ENCODE peak calls at places on chromosomes 16 and 17, in eight cellular contexts. D is tibial nerve, A is heart left ventricle, T is NT2/D1, C is thyroid gland, J is ovary, O is mucosa of descending colon, R is cardiac fibroblast. E is an unnamed sample.

GRCh38 chr16:47359478-47359877 is 101.4 kb downstream of the ITFG1 start:
- DNase-seq in D (no peak), A (no peak), T (no peak), C (peak; percentile 67), J (no peak), O (no peak), R (no peak), E (no peak)

GRCh38 chr16:87554754-87555427 is 47.4 kb upstream of the JPH3 start:
- DNase-seq in D (no peak), A (no peak), T (no peak), C (no peak), J (no peak), O (no peak), R (no peak), E (peak; percentile 29)

GRCh38 chr16:72561-73537 is at the start of gene RHBDF1:
- DNase-seq in D (no peak), A (peak; percentile 75), T (no peak), C (peak; percentile 70), J (peak; percentile 63), O (peak; percentile 77), R (peak; percentile 70), E (peak; percentile 74)

GRCh38 chr17:7632492-7632894 is 2.6 kb downstream of the SHBG start:
- DNase-seq in D (no peak), A (no peak), T (no peak), C (peak; percentile 15), J (no peak), O (no peak), R (peak; percentile 76), E (peak; percentile 60)

GRCh38 chr17:30000001-30000754 is 58.7 kb downstream of the EFCAB5 start:
- DNase-seq in D (no peak), A (no peak), T (no peak), C (no peak), J (no peak), O (no peak), R (peak; percentile 22), E (no peak)

GRCh38 chr16:85398688-85399582 is 214.2 kb upstream of the GSE1 start:
- DNase-seq in D (no peak), A (peak; percentile 13), T (no peak), C (no peak), J (peak; percentile 5), O (peak; percentile 17), R (no peak), E (peak; percentile 31)

GRCh38 chr17:33038740-33039139 is 47.1 kb downstream of the SPACA3 start:
- DNase-seq in D (no peak), A (peak; percentile 40), T (peak; percentile 28), C (peak; percentile 9), J (no peak), O (no peak), R (peak; percentile 33), E (peak; percentile 69)

GRCh38 chr17:40696651-40697072 is 6.9 kb downstream of the KRT24 start:
- DNase-seq in D (no peak), A (no peak), T (no peak), C (no peak), J (no peak), O (no peak), R (no peak), E (no peak)

GRCh38 chr16:69906838-69907301 is 44.3 kb upstream of the CLEC18A start:
- DNase-seq in D (no peak), A (no peak), T (no peak), C (no peak), J (no peak), O (no peak), R (peak; percentile 32), E (no peak)

GRCh38 chr16:88320947-88321634 is 61.7 kb upstream of the ZNF469 start:
- DNase-seq in D (no peak), A (no peak), T (no peak), C (no peak), J (no peak), O (peak; percentile 36), R (no peak), E (no peak)

GRCh38 chr16:88938933-88939813 is 37.8 kb downstream of the CBFA2T3 start:
- DNase-seq in D (no peak), A (peak; percentile 60), T (no peak), C (peak; percentile 15), J (no peak), O (no peak), R (no peak), E (peak; percentile 59)

GRCh38 chr16:65180986-65181710 is 59.3 kb upstream of the CDH11 start:
- DNase-seq in D (no peak), A (no peak), T (no peak), C (no peak), J (peak; percentile 16), O (no peak), R (peak; percentile 19), E (no peak)

GRCh38 chr17:35953720-35954119 is 10.2 kb upstream of the LYZL6 start:
- DNase-seq in D (no peak), A (no peak), T (no peak), C (no peak), J (no peak), O (no peak), R (no peak), E (no peak)

GRCh38 chr17:44389723-44390202 is 314 bp upstream of the ITGA2B start:
- DNase-seq in D (no peak), A (no peak), T (no peak), C (no peak), J (peak; percentile 7), O (no peak), R (no peak), E (no peak)

GRCh38 chr17:67359960-67360817 is 6.2 kb downstream of the PSMD12 start:
- DNase-seq in D (no peak), A (no peak), T (no peak), C (no peak), J (no peak), O (no peak), R (peak; percentile 39), E (no peak)

GRCh38 chr17:30091166-30091670 is 25.4 kb upstream of the NSRP1 start:
- DNase-seq in D (no peak), A (no peak), T (no peak), C (no peak), J (no peak), O (no peak), R (peak; percentile 56), E (no peak)

GRCh38 chr17:74960739-74961342 is 11.7 kb downstream of the HID1 start:
- DNase-seq in D (no peak), A (no peak), T (peak; percentile 56), C (no peak), J (no peak), O (no peak), R (peak; percentile 44), E (peak; percentile 43)

GRCh38 chr17:47276868-47277267 is 23.2 kb downstream of the ITGB3 start:
- DNase-seq in D (peak; percentile 69), A (peak; percentile 83), T (no peak), C (peak; percentile 90), J (peak; percentile 75), O (no peak), R (peak; percentile 88), E (peak; percentile 83)

GRCh38 chr16:79573071-79573470 is 27.5 kb downstream of the MAF start:
- DNase-seq in D (no peak), A (no peak), T (no peak), C (no peak), J (no peak), O (no peak), R (no peak), E (no peak)

GRCh38 chr17:14201087-14201486 is 35.6 kb downstream of the CDRT15 start:
- DNase-seq in D (no peak), A (no peak), T (no peak), C (no peak), J (no peak), O (no peak), R (peak; percentile 26), E (no peak)

GRCh38 chr17:22695228-22695619 is 1002.9 kb downstream of the KCNJ18 start:
- DNase-seq in D (no peak), A (no peak), T (no peak), C (no peak), J (no peak), O (no peak), R (no peak), E (no peak)

DNA sequence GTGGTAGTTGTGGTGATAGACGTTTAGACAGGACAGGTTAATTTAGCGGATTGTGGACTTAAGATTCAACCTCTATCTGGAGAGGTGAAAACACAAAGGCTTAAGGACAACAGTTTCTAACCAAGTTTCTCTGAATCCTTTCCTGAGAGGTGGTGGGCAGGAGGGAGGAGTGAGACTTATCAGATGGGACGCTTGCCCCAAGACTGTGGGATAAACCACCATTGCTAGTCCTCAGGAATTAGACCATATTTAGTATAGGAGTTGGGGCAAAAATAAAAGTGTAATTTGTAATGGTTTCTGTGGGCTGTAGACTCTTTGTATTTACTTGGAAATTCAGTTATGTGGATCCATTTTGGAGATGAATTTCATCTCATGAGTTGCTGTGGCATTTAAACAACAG is 6.6 kb downstream of the PDP2 start:
- DNase-seq in D (no peak), A (no peak), T (no peak), C (no peak), J (no peak), O (no peak), R (no peak), E (no peak)
- H3K4me3 ChIP-seq in D (no peak overlapping the region), A (no peak overlapping the region), T (no peak overlapping the region), C (no peak overlapping the region), J (no peak overlapping the region), O (no peak overlapping the region), R (no peak overlapping the region), E (no peak overlapping the region)

GRCh38 chr17:76193616-76194015 is 46.7 kb downstream of the RNF157 start:
- DNase-seq in D (no peak), A (no peak), T (no peak), C (no peak), J (no peak), O (no peak), R (no peak), E (no peak)
- H3K4me3 ChIP-seq in D (no peak overlapping the region), A (no peak overlapping the region), T (no peak overlapping the region), C (no peak overlapping the region), J (no peak overlapping the region), O (no peak overlapping the region), R (no peak overlapping the region), E (no peak overlapping the region)

DNA sequence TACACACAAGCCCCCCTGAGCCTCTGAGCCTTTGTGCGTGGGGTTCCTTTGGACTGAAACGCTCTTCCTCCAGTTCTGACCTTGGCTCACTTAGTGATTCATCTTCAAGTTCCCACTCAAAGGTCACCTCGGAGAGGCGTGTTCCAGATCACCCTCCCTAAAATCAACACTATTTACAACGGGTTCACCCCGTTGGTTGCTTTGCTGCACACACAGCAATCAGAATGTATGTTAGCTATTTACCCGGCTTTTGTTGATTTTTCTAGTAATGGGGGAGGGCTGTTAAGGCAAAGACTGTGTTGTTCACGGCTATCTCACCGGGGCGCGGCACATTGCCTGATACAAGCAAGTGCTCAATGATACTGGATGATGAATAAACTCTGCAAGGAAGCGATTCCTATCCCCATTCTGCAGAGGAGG is 977 bp downstream of the NAGPA start:
- DNase-seq in D (no peak), A (no peak), T (no peak), C (no peak), J (no peak), O (no peak), R (no peak), E (no peak)
- H3K4me3 ChIP-seq in D (peak overlapping the region; percentile 76), A (peak overlapping the region; percentile 91), T (peak overlapping the region; percentile 96), C (no peak overlapping the region), J (peak overlapping the region; percentile 90), O (peak overlapping the region; percentile 86), R (peak overlapping the region; percentile 90), E (peak overlapping the region; percentile 60)

DNA sequence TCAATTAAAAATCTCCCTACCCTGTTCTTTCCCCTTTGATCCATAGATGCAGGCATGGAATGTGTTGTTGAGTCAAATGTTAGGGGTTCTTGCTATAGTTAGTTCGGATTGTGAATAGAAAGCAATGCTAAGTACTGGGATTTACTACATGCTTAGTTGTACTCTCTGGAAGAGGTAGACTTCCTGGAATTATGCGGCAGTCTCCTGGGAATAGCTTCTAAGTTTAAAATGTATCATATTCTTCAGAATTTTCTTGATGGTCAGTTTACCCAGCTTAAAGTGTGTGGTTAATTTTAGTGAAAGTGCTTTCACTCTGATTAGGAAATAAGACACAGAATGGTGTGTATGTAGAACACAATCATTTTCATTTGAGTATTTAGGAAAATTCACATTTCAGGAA is 3.5 kb downstream of the CLTC start:
- DNase-seq in D (no peak), A (no peak), T (no peak), C (no peak), J (no peak), O (no peak), R (peak; percentile 29), E (no peak)
- H3K4me3 ChIP-seq in D (no peak overlapping the region), A (peak overlapping the region; percentile 88), T (no peak overlapping the region), C (no peak overlapping the region), J (no peak overlapping the region), O (no peak overlapping the region), R (peak overlapping the region; percentile 4), E (peak overlapping the region; percentile 32)